ENCODE peak calls at places on chromosomes 5 and 9, in seven cellular contexts. E is psoas muscle; G is progenitor cell of endocrine pancreas; L is EL; B is GOT3; I is T follicular helper cell; O is CD8-positive, alpha-beta T cell. P is an unnamed sample.

GRCh38 chr9:122350577-122351355 is 20.1 kb upstream of the PTGS1 start:
- DNase-seq in O (peak; percentile 89), I (peak; percentile 57), L (peak; percentile 73), B (peak; percentile 2), G (peak; percentile 79), E (peak; percentile 78), P (peak; percentile 91)

GRCh38 chr9:13786131-13786530 is 506.6 kb upstream of the MPDZ start:
- DNase-seq in O (no peak), L (peak; percentile 44), I (no peak), E (no peak), G (no peak), B (no peak), P (no peak)

GRCh38 chr9:101317735-101318134 is 67.1 kb downstream of the BAAT start:
- DNase-seq in B (no peak), L (no peak), I (no peak), E (no peak), O (no peak), G (no peak), P (no peak)

GRCh38 chr9:107872457-107873192 is 383.1 kb upstream of the KLF4 start:
- DNase-seq in I (no peak), B (no peak), G (no peak), E (no peak), L (no peak), O (no peak), P (no peak)

GRCh38 chr5:20833081-20833627 is 845.2 kb upstream of the CDH18 start:
- DNase-seq in G (no peak), E (no peak), B (no peak), L (peak; percentile 0), O (no peak), I (no peak), P (no peak)

GRCh38 chr5:100252040-100252439 is 283.1 kb upstream of the FAM174A start:
- DNase-seq in O (no peak), E (no peak), I (no peak), L (no peak), G (no peak), B (no peak), P (no peak)

GRCh38 chr9:133055788-133056420 is 5.9 kb upstream of the CEL start:
- DNase-seq in I (no peak), O (no peak), E (no peak), L (no peak), G (no peak), B (no peak), P (no peak)

GRCh38 chr9:118643118-118643517 is 726.1 kb downstream of the BRINP1 start:
- DNase-seq in B (no peak), O (no peak), G (peak; percentile 13), L (peak; percentile 86), I (no peak), E (no peak), P (no peak)

GRCh38 chr5:956941-957729 is 51.5 kb upstream of the NKD2 start:
- DNase-seq in O (peak; percentile 56), G (peak; percentile 7), I (no peak), B (peak; percentile 75), E (peak; percentile 45), L (peak; percentile 90), P (peak; percentile 57)

GRCh38 chr5:176994460-176995121 is 12.0 kb downstream of the UIMC1 start:
- DNase-seq in B (no peak), L (peak; percentile 19), G (no peak), O (no peak), I (no peak), E (peak; percentile 26), P (no peak)

GRCh38 chr5:5316333-5316732 is 106.1 kb upstream of the ICE1 start:
- DNase-seq in L (peak; percentile 55), B (no peak), G (no peak), E (no peak), I (no peak), O (no peak), P (no peak)

GRCh38 chr5:154242964-154243376 is 52.4 kb downstream of the GALNT10 start:
- DNase-seq in I (no peak), G (no peak), L (no peak), O (no peak), E (no peak), B (no peak), P (no peak)

GRCh38 chr5:1917830-1918487 is 35.2 kb upstream of the IRX4 start:
- DNase-seq in B (no peak), I (no peak), O (no peak), L (no peak), E (no peak), G (no peak), P (no peak)

GRCh38 chr5:171999100-171999499 is 7.3 kb downstream of the FBXW11 start:
- DNase-seq in B (no peak), O (no peak), L (no peak), E (no peak), I (no peak), G (no peak), P (no peak)

GRCh38 chr9:16521868-16522381 is 348.5 kb downstream of the BNC2 start:
- DNase-seq in E (peak; percentile 33), O (no peak), I (no peak), L (peak; percentile 91), G (no peak), B (no peak), P (peak; percentile 40)

GRCh38 chr5:136058031-136058971 is 29.5 kb downstream of the TGFBI start:
- DNase-seq in O (no peak), G (no peak), L (peak; percentile 99), B (peak; percentile 86), E (peak; percentile 71), I (no peak), P (no peak)

GRCh38 chr5:68381909-68382308 is 166.4 kb downstream of the PIK3R1 start:
- DNase-seq in O (no peak), L (no peak), I (no peak), E (no peak), B (no peak), G (no peak), P (no peak)

GRCh38 chr9:99118782-99119466 is 14.0 kb downstream of the TGFBR1 start:
- DNase-seq in B (no peak), E (no peak), I (peak; percentile 22), O (peak; percentile 74), L (no peak), G (no peak), P (peak; percentile 39)

GRCh38 chr9:14992025-14992424 is 81.8 kb upstream of the FREM1 start:
- DNase-seq in L (no peak), I (no peak), O (no peak), B (no peak), G (no peak), E (no peak), P (no peak)

GRCh38 chr9:96245399-96245798 is 56.6 kb downstream of the HSD17B3 start:
- DNase-seq in E (no peak), O (no peak), L (no peak), G (no peak), I (no peak), B (no peak), P (no peak)

GRCh38 chr5:152546493-152546892 is 141.4 kb upstream of the NMUR2 start:
- DNase-seq in I (no peak), B (no peak), E (no peak), G (no peak), L (peak; percentile 3), O (no peak), P (no peak)

GRCh38 chr5:14775857-14776256 is 95.7 kb downstream of the ANKH start:
- DNase-seq in O (no peak), G (no peak), E (peak; percentile 40), L (peak; percentile 12), I (no peak), B (no peak), P (peak; percentile 56)

GRCh38 chr5:109563189-109563588 is 126.5 kb upstream of the MAN2A1 start:
- DNase-seq in L (no peak), I (no peak), B (no peak), O (no peak), G (no peak), E (no peak), P (no peak)

GRCh38 chr5:14406554-14406849 is 175.1 kb upstream of the OTULINL start:
- DNase-seq in L (peak; percentile 97), G (no peak), E (no peak), B (no peak), O (no peak), I (no peak), P (no peak)

GRCh38 chr5:145854651-145855258 is 18.1 kb downstream of the GRXCR2 start:
- DNase-seq in B (no peak), L (peak; percentile 86), I (no peak), E (no peak), G (no peak), O (no peak), P (peak; percentile 74)

GRCh38 chr9:73042155-73042554 is 89.3 kb upstream of the ALDH1A1 start:
- DNase-seq in I (no peak), B (no peak), O (no peak), E (no peak), G (no peak), L (peak; percentile 38), P (no peak)

GRCh38 chr5:61162832-61163567 is 732 bp upstream of the SMIM15 start:
- DNase-seq in O (no peak), E (no peak), G (no peak), L (peak; percentile 52), I (no peak), B (no peak), P (no peak)

GRCh38 chr9:124260769-124261603 is 3.2 kb downstream of the NEK6 start:
- DNase-seq in L (peak; percentile 74), I (no peak), B (no peak), O (no peak), G (no peak), E (no peak), P (peak; percentile 50)

GRCh38 chr9:95010431-95010838 is 283.9 kb downstream of the AOPEP start:
- DNase-seq in O (no peak), B (no peak), I (no peak), G (no peak), E (no peak), L (no peak), P (no peak)

GRCh38 chr5:84682531-84682930 is 297.9 kb upstream of the EDIL3 start:
- DNase-seq in O (no peak), L (no peak), E (no peak), B (no peak), I (no peak), G (no peak), P (no peak)

GRCh38 chr5:143086851-143087637 is 316.4 kb downstream of the NR3C1 start:
- DNase-seq in O (no peak), G (no peak), B (no peak), L (peak; percentile 90), E (no peak), I (no peak), P (no peak)

GRCh38 chr5:132011561-132012384 is at the start of gene ACSL6:
- DNase-seq in B (no peak), O (peak; percentile 63), L (no peak), E (peak; percentile 43), I (peak; percentile 20), G (no peak), P (peak; percentile 29)

GRCh38 chr5:137560414-137560813 is 61.3 kb upstream of the SPOCK1 start:
- DNase-seq in G (no peak), L (peak; percentile 40), B (no peak), O (no peak), E (no peak), I (no peak), P (no peak)

GRCh38 chr5:123083298-123083697 is 5.7 kb upstream of the PRDM6 start:
- DNase-seq in E (no peak), L (no peak), I (no peak), B (no peak), O (no peak), G (no peak), P (no peak)

GRCh38 chr9:125396799-125397198 is 135.2 kb downstream of the GAPVD1 start:
- DNase-seq in O (no peak), B (no peak), G (no peak), E (no peak), L (no peak), I (no peak), P (no peak)

P was measured in mucosa of descending colon.